ENCODE peak calls at places on chromosomes 2 and 18, in four cellular contexts. R is CD8-positive, alpha-beta T cell; K is nephron progenitor cell; U is tibial artery. F is an unnamed sample.

GRCh38 chr2:20524412-20525040 is 77.7 kb downstream of the RHOB start:
- DNase-seq in R (no peak), K (peak), U (no peak), F (no peak)

GRCh38 chr2:118307864-118308263 is 219.6 kb downstream of the INSIG2 start:
- DNase-seq in R (no peak), K (no peak), U (no peak), F (no peak)

GRCh38 chr18:63708650-63709049 is 5.9 kb downstream of the SERPINB11 start:
- DNase-seq in R (no peak), K (no peak), U (no peak), F (no peak)

GRCh38 chr2:88919087-88919738 is 227.7 kb downstream of the RPIA start:
- DNase-seq in R (no peak), K (no peak), U (no peak), F (no peak)

GRCh38 chr2:220053919-220054318 is 426.5 kb downstream of the SLC4A3 start:
- DNase-seq in R (no peak), K (no peak), U (no peak), F (no peak)

GRCh38 chr2:1491751-1492150 is 78.5 kb downstream of the TPO start:
- DNase-seq in R (peak), K (no peak), U (peak), F (peak)

GRCh38 chr2:30684026-30684425 is 123.2 kb downstream of the CAPN13 start:
- DNase-seq in R (peak), K (no peak), U (no peak), F (no peak)

GRCh38 chr18:58671941-58672565 is 788 bp downstream of the MALT1 start:
- DNase-seq in R (no peak), K (no peak), U (no peak), F (no peak)

GRCh38 chr2:23632831-23633395 is 247.9 kb downstream of the KLHL29 start:
- DNase-seq in R (no peak), K (no peak), U (no peak), F (no peak)

GRCh38 chr18:76425299-76426101 is 69.5 kb downstream of the ZNF516 start:
- DNase-seq in R (no peak), K (no peak), U (no peak), F (no peak)

GRCh38 chr2:217992061-217992460 is 10.7 kb downstream of the TNS1 start:
- DNase-seq in R (no peak), K (no peak), U (peak), F (no peak)

GRCh38 chr2:177783835-177784448 is 288.6 kb downstream of the PDE11A start:
- DNase-seq in R (no peak), K (no peak), U (no peak), F (no peak)

GRCh38 chr2:74847075-74847858 is 13.3 kb downstream of the HK2 start:
- DNase-seq in R (no peak), K (no peak), U (no peak), F (no peak)

GRCh38 chr2:108417254-108417653 is 31.8 kb upstream of the GCC2 start:
- DNase-seq in R (no peak), K (no peak), U (no peak), F (no peak)

GRCh38 chr2:84856785-84857184 is 24.1 kb downstream of the TRABD2A start:
- DNase-seq in R (peak), K (no peak), U (no peak), F (no peak)

GRCh38 chr2:165804719-165805118 is 10.7 kb upstream of the GALNT3 start:
- DNase-seq in R (no peak), K (no peak), U (no peak), F (no peak)

GRCh38 chr2:235868224-235868623 is 300.0 kb downstream of the GBX2 start:
- DNase-seq in R (no peak), K (no peak), U (no peak), F (no peak)

GRCh38 chr2:69685321-69686048 is 41.9 kb upstream of the AAK1 start:
- DNase-seq in R (no peak), K (no peak), U (no peak), F (no peak)

GRCh38 chr2:189265696-189266320 is 86.2 kb upstream of the COL5A2 start:
- DNase-seq in R (no peak), K (no peak), U (no peak), F (no peak)

GRCh38 chr2:230650585-230651137 is 62.0 kb upstream of the CAB39 start:
- DNase-seq in R (no peak), K (peak), U (no peak), F (no peak)

GRCh38 chr18:49177812-49178211 is 227.0 kb upstream of the SMAD7 start:
- DNase-seq in R (no peak), K (no peak), U (no peak), F (no peak)

GRCh38 chr2:208820289-208820688 is 413.7 kb downstream of the PTH2R start:
- DNase-seq in R (no peak), K (no peak), U (no peak), F (no peak)

GRCh38 chr18:12048827-12049175 is 44.8 kb upstream of the ANKRD62 start:
- DNase-seq in R (no peak), K (no peak), U (no peak), F (no peak)

GRCh38 chr2:48108455-48108854 is 202.2 kb upstream of the FBXO11 start:
- DNase-seq in R (no peak), K (no peak), U (no peak), F (no peak)

GRCh38 chr2:55761024-55761423 is 67.4 kb upstream of the PNPT1 start:
- DNase-seq in R (no peak), K (no peak), U (no peak), F (no peak)

GRCh38 chr2:2271471-2271941 is 59.6 kb downstream of the MYT1L start:
- DNase-seq in R (no peak), K (no peak), U (no peak), F (no peak)

GRCh38 chr2:33134764-33135560 is 188.2 kb downstream of the LTBP1 start:
- DNase-seq in R (no peak), K (no peak), U (no peak), F (no peak)

GRCh38 chr2:48946444-48947048 is 191.0 kb upstream of the LHCGR start:
- DNase-seq in R (no peak), K (peak), U (no peak), F (peak)

DNA sequence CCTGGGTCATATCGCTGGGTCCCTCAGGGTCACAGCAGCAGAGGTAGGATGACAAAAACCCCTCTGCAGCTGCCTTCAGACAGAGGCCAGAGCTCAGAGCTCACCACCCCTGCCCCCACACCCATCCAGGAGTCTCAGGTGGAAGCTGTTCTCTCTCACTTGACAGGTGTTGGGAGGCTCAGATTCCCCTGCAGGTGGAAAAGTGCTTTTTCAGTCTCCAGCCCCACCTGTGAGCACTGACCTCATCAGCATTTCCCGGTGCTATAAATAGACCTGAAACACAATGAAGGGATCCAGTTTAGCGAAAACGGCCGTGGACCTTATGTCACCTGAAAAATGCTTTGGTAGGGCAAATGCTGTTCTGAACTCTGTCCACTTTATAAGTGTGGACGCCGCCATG is 254.9 kb downstream of the NDUFA10 start:
- DNase-seq in R (no peak), K (no peak), U (no peak), F (peak)
- TF ChIP-seq CTCF in R (no peak), K (no peak), U (no peak), F (no peak)

GRCh38 chr2:133157141-133157540 is 411.1 kb downstream of the NCKAP5 start:
- DNase-seq in R (no peak), K (no peak), U (no peak), F (no peak)
- TF ChIP-seq CTCF in R (no peak), K (no peak), U (no peak), F (no peak)

GRCh38 chr2:211247751-211248150 is 691.4 kb downstream of the CPS1 start:
- DNase-seq in R (no peak), K (no peak), U (no peak), F (no peak)
- TF ChIP-seq CTCF in R (no peak), K (no peak), U (no peak), F (no peak)

DNA sequence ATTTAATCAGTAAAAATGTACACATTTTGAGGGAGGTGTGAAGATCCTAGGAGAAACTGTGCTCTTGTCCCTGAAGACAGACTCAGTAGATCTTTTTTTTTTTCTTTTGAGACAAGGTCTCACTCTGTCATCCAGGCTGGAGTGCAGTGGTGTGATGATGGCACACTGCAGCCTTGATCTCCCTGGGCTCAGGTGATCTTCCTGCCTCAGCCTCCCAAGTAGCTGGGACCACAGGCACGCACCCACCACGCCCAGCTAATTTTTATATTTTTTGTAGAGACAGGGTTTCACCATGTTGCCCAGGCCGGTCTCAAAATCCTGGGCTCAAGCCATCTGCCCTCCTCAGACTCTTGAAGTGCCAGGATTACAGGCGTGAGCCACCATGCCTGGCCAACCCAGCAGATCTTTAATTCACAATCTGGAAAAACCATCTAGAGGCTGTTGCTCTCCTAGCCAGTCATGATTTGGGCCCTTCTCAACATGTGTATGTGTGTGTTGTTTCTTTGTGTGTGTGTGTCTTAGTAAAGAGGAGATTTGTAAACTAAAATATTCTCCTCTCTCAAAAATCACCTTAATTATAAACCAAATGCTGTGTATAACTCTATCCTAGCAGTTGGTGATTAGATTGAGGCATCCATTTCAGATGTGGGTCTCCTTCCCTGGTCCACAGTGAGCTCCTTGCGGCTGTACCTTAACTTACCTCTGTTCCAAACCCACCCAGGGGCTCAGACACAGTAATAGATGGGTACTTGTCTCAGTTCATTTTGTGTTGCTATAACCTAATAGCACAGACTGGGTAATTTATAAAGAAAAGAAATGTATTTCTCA is 3.9 kb upstream of the MYCN start:
- DNase-seq in R (no peak), K (no peak), U (peak), F (no peak)
- TF ChIP-seq CTCF in R (no peak), K (no peak), U (no peak), F (no peak)